ENCODE peak calls at places on chromosomes 12 and 14, in five cellular contexts. X is HEK293T, W is SK-N-SH, N is HepG2, E is K562. C is an unnamed sample.
A peak's percentile ranks its signal among the peaks of the same experiment; 100 is the strongest.

GRCh38 chr12:75960086-75960910 is 71.3 kb downstream of the PHLDA1 start:
- DNase-seq in W (no peak), E (no peak), X (no peak), N (peak; percentile 81), C (no peak)

GRCh38 chr14:90239139-90239538 is 17.2 kb upstream of the PSMC1 start:
- DNase-seq in W (no peak), X (no peak), N (no peak), E (no peak), C (no peak)

GRCh38 chr14:104697892-104698583 is 8.6 kb downstream of the INF2 start:
- DNase-seq in X (no peak), W (no peak), N (no peak), E (no peak), C (no peak)

GRCh38 chr12:105239304-105239703 is 3.3 kb upstream of the APPL2 start:
- DNase-seq in W (no peak), E (peak; percentile 13), N (peak; percentile 48), X (no peak), C (no peak)

GRCh38 chr12:105317453-105317852 is 13.0 kb upstream of the C12orf75 start:
- DNase-seq in X (no peak), E (no peak), N (no peak), W (no peak), C (no peak)

GRCh38 chr12:93252221-93252620 is 125.5 kb upstream of the NUDT4 start:
- DNase-seq in E (no peak), X (no peak), N (no peak), W (no peak), C (no peak)

GRCh38 chr14:23101213-23101970 is 3.4 kb downstream of the CIROP start:
- DNase-seq in W (no peak), E (peak; percentile 17), N (no peak), X (no peak), C (no peak)

GRCh38 chr12:56078931-56079728 is 835 bp upstream of the ERBB3 start:
- DNase-seq in N (peak; percentile 81), X (peak; percentile 82), W (peak; percentile 94), E (peak; percentile 83), C (no peak)

GRCh38 chr12:34346372-34347034 is 324.2 kb downstream of the ALG10 start:
- DNase-seq in X (peak; percentile 43), E (peak; percentile 78), N (no peak), W (no peak), C (no peak)

GRCh38 chr12:106871477-106871876 is 84.2 kb upstream of the TMEM263 start:
- DNase-seq in E (no peak), X (no peak), W (no peak), N (no peak), C (no peak)

GRCh38 chr12:67702136-67702535 is 53.6 kb downstream of the DYRK2 start:
- DNase-seq in N (no peak), X (no peak), E (no peak), W (no peak), C (no peak)

GRCh38 chr12:46722737-46723136 is 103.1 kb downstream of the SLC38A4 start:
- DNase-seq in X (no peak), N (no peak), E (no peak), W (no peak), C (no peak)

GRCh38 chr14:65813760-65814387 is 401.3 kb downstream of the FUT8 start:
- DNase-seq in N (no peak), X (no peak), E (no peak), W (no peak), C (no peak)

GRCh38 chr14:57889245-57889644 is 23.4 kb upstream of the SLC35F4 start:
- DNase-seq in E (no peak), W (no peak), X (no peak), N (no peak), C (no peak)

GRCh38 chr14:70887207-70888150 is 19.8 kb upstream of the PCNX1 start:
- DNase-seq in E (no peak), N (no peak), X (no peak), W (no peak), C (peak; percentile 71)
- TF ChIP-seq FOXM1 in E (no peak), N (no peak), X (no peak), W (no peak), C (peak; percentile 70)

DNA sequence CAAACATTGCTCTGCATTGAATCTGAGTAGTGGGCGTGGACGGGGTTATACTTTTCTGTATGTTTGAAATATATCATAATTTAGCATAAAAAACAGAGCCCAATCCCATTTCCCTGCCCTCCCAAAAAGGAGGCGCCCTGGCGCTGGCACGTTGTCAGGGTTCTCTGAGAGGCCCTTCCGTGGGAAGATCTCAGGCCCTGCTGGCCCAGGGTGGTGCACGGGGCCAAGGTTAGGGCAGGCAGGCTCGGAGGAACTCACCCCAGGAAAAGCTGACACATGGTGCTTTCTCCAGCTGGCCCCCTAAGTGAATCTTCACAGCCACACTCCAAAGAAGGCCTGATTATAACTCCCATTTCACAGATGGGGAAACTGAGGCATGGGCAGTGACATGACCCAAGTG is 17.2 kb downstream of the DIO3 start:
- DNase-seq in E (no peak), X (no peak), N (no peak), W (no peak), C (no peak)
- TF ChIP-seq FOXM1 in E (no peak), X (no peak), N (no peak), W (no peak), C (no peak)

GRCh38 chr12:19971396-19971802 is 396.9 kb upstream of the PDE3A start:
- DNase-seq in N (peak; percentile 5), X (peak; percentile 14), W (no peak), E (no peak), C (no peak)
- TF ChIP-seq FOXM1 in N (no peak), X (no peak), W (no peak), E (no peak), C (no peak)

DNA sequence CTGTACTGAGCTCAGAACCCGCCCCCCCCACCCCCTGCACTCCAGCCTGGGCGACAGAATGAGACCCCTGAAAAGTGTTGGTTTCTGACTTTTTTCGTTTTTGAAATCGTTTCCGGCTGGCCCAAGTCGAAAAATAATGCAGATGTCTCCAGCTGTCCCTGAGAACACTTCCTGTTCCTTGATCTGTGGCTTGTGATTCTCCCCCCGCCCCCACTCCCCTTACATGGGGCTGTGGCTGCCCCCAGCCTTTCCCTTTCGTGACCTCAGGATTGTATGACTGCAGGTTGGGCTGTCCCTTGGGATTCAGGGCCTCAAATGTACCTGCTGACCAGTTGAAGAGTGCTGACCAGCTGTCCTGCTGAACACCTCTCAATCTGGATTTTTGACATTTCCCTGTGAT is 34.1 kb downstream of the NOC4L start:
- DNase-seq in N (no peak), W (no peak), E (no peak), X (no peak), C (no peak)
- TF ChIP-seq FOXM1 in N (no peak), W (no peak), E (no peak), X (no peak), C (no peak)

C was measured in GM12878.